ENCODE peak calls at places on chromosomes 16 and 17, in four cellular contexts. D is AG04450, S is fibroblast of villous mesenchyme, T is A549. J is an unnamed sample.

GRCh38 chr16:68296291-68296690 is 14.5 kb downstream of the SLC7A6OS start:
- DNase-seq in D (no peak), S (no peak), T (no peak), J (no peak)

GRCh38 chr16:81616321-81617020 is 162.6 kb upstream of the PLCG2 start:
- DNase-seq in D (no peak), S (peak; percentile 70), T (no peak), J (peak; percentile 64)

GRCh38 chr16:85114909-85115567 is 2.8 kb upstream of the CIBAR2 start:
- DNase-seq in D (peak; percentile 56), S (peak; percentile 88), T (peak; percentile 90), J (peak; percentile 81)

GRCh38 chr16:29909398-29909797 is 9.1 kb downstream of the ASPHD1 start:
- DNase-seq in D (no peak), S (peak; percentile 33), T (no peak), J (no peak)

GRCh38 chr16:21598676-21599157 is 660 bp upstream of the METTL9 start:
- DNase-seq in D (no peak), S (no peak), T (no peak), J (peak; percentile 14)

GRCh38 chr16:23145186-23145585 is 4.1 kb downstream of the USP31 start:
- DNase-seq in D (no peak), S (no peak), T (no peak), J (no peak)

GRCh38 chr16:30054959-30055553 is 10.5 kb upstream of the ALDOA start:
- DNase-seq in D (no peak), S (peak; percentile 28), T (peak; percentile 67), J (no peak)

GRCh38 chr17:49483588-49484509 is 11.2 kb upstream of the NGFR start:
- DNase-seq in D (no peak), S (no peak), T (no peak), J (no peak)

GRCh38 chr17:7889166-7889584 is 586 bp downstream of the CHD3 start:
- DNase-seq in D (peak; percentile 67), S (peak; percentile 96), T (peak; percentile 92), J (peak; percentile 94)

GRCh38 chr16:86899757-86900156 is 321.4 kb downstream of the FOXL1 start:
- DNase-seq in D (no peak), S (no peak), T (peak; percentile 18), J (peak; percentile 68)

GRCh38 chr17:74730491-74731346 is 6.3 kb upstream of the RAB37 start:
- DNase-seq in D (no peak), S (no peak), T (no peak), J (no peak)

GRCh38 chr16:46743232-46743719 is 4.9 kb downstream of the MYLK3 start:
- DNase-seq in D (no peak), S (peak; percentile 20), T (no peak), J (peak; percentile 29)

GRCh38 chr17:72462814-72463213 is 342.0 kb downstream of the SOX9 start:
- DNase-seq in D (no peak), S (no peak), T (peak; percentile 55), J (no peak)

GRCh38 chr16:70614208-70614951 is 32.0 kb upstream of the IL34 start:
- DNase-seq in D (no peak), S (peak; percentile 90), T (no peak), J (no peak)

GRCh38 chr16:28869201-28869600 is 5.6 kb downstream of the SH2B1 start:
- DNase-seq in D (no peak), S (no peak), T (no peak), J (no peak)

GRCh38 chr17:50708050-50709000 is 611 bp upstream of the ANKRD40 start:
- DNase-seq in D (no peak), S (peak; percentile 32), T (peak; percentile 44), J (peak; percentile 37)

GRCh38 chr17:55295411-55296170 is 30.8 kb downstream of the HLF start:
- DNase-seq in D (peak; percentile 7), S (peak; percentile 51), T (peak; percentile 68), J (peak; percentile 59)

GRCh38 chr16:30895592-30896202 is 717 bp upstream of the CTF1 start:
- DNase-seq in D (no peak), S (no peak), T (peak; percentile 32), J (peak; percentile 13)

GRCh38 chr17:33328129-33328528 is 35.0 kb upstream of the ASIC2 start:
- DNase-seq in D (no peak), S (peak; percentile 4), T (no peak), J (no peak)

GRCh38 chr17:494601-495195 is 142.1 kb upstream of the RPH3AL start:
- DNase-seq in D (no peak), S (no peak), T (no peak), J (no peak)

GRCh38 chr17:74846621-74847020 is 13.1 kb downstream of the GRIN2C start:
- DNase-seq in D (no peak), S (no peak), T (no peak), J (no peak)

GRCh38 chr16:67537270-67537635 is 8.6 kb downstream of the RIPOR1 start:
- DNase-seq in D (no peak), S (peak; percentile 46), T (no peak), J (no peak)

GRCh38 chr17:55167024-55167721 is 97.6 kb upstream of the HLF start:
- DNase-seq in D (no peak), S (no peak), T (no peak), J (no peak)

GRCh38 chr16:48136547-48137360 is 19.0 kb downstream of the ABCC12 start:
- DNase-seq in D (no peak), S (peak; percentile 27), T (no peak), J (peak; percentile 75)

GRCh38 chr17:45732926-45733505 is 51.1 kb upstream of the CRHR1 start:
- DNase-seq in D (no peak), S (no peak), T (no peak), J (no peak)

GRCh38 chr17:45425125-45425983 is 7.3 kb downstream of the ARHGAP27 start:
- DNase-seq in D (peak; percentile 50), S (peak; percentile 76), T (peak; percentile 97), J (peak; percentile 35)

GRCh38 chr16:31052131-31052530 is 18.8 kb downstream of the STX4 start:
- DNase-seq in D (peak; percentile 77), S (peak; percentile 97), T (peak; percentile 90), J (peak; percentile 91)

GRCh38 chr16:23145608-23146007 is 3.6 kb downstream of the USP31 start:
- DNase-seq in D (no peak), S (peak; percentile 61), T (peak; percentile 41), J (peak; percentile 79)

GRCh38 chr17:59487161-59487873 is 78.1 kb upstream of the DHX40 start:
- DNase-seq in D (no peak), S (no peak), T (no peak), J (no peak)

GRCh38 chr16:87178977-87179376 is 138.2 kb downstream of the C16orf95 start:
- DNase-seq in D (no peak), S (peak; percentile 62), T (no peak), J (peak; percentile 60)

GRCh38 chr16:55899857-55900256 is 24.7 kb upstream of the CES5A start:
- DNase-seq in D (no peak), S (no peak), T (no peak), J (no peak)

GRCh38 chr17:50206604-50207293 is 5.3 kb upstream of the COL1A1 start:
- DNase-seq in D (no peak), S (peak; percentile 86), T (no peak), J (peak; percentile 60)

GRCh38 chr17:29089601-29090044 is 46.7 kb downstream of the PIPOX start:
- DNase-seq in D (no peak), S (no peak), T (no peak), J (no peak)

GRCh38 chr17:6551909-6552768 is 4.2 kb downstream of the PITPNM3 start:
- DNase-seq in D (no peak), S (no peak), T (no peak), J (no peak)

GRCh38 chr16:5071681-5072333 is at the start of gene ALG1:
- DNase-seq in D (peak; percentile 63), S (peak; percentile 84), T (peak; percentile 89), J (peak; percentile 87)

GRCh38 chr16:12901204-12901596 is 198 bp upstream of the SHISA9 start:
- DNase-seq in D (no peak), S (no peak), T (no peak), J (no peak)

GRCh38 chr17:66755101-66755943 is 79.6 kb upstream of the CACNG5 start:
- DNase-seq in D (no peak), S (no peak), T (no peak), J (no peak)

GRCh38 chr17:80569936-80570335 is 25.3 kb downstream of the RPTOR start:
- DNase-seq in D (no peak), S (no peak), T (no peak), J (no peak)

GRCh38 chr16:81889896-81890634 is 111.0 kb downstream of the PLCG2 start:
- DNase-seq in D (peak; percentile 20), S (peak; percentile 71), T (peak; percentile 71), J (peak; percentile 70)

GRCh38 chr17:36755586-36755985 is 154.2 kb downstream of the MRM1 start:
- DNase-seq in D (no peak), S (no peak), T (peak; percentile 74), J (no peak)
- TF ChIP-seq CTCF in D (peak; percentile 29), S (peak; percentile 41), T (peak; percentile 56), J (peak; percentile 17)

DNA sequence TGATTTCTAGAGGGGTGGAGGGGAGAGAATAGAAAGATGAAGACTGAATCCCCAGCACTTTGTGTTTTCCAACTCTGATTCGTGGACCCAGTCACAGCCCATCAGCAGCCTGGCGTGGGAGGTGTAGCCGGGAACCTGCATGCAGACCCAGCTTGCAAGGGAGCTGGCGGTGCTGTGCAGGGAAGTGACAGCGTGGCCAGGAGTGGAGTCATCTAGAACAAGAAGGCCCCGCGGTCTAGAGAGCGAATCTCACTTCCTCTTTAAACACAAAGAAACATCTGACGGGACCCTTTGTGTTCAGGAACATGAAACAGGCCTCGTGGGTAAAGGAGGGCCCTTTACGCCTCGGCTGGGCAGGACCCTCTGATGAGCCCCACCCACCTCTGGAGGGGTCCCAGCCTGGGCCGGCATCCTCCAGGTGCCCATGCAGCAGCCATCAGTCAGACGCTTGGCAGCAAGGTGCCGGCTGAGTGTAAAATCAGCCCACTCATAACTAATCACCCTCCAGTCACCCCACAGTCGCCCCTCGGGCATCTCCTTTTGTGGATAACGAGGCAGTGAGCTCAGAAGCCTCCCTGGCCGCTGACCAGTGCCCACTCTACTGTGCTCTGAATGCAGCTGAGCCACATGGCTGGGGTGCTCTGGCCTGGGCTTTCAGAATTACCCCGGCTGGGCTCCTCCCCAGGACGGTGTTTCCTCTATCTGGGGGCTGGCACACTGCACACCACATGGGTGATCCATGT is 4.4 kb downstream of the SNAI3 start:
- DNase-seq in D (no peak), S (no peak), T (no peak), J (no peak)
- H3K4me3 ChIP-seq in D (no peak overlapping the region), S (no peak overlapping the region), T (no peak overlapping the region), J (no peak overlapping the region)

GRCh38 chr17:17985555-17985954 is 12.9 kb downstream of the DRC3 start:
- DNase-seq in D (no peak), S (no peak), T (peak; percentile 29), J (no peak)
- TF ChIP-seq CTCF in D (peak; percentile 39), S (peak; percentile 39), T (peak; percentile 28), J (peak; percentile 16)

GRCh38 chr17:19975601-19976000 is 2.0 kb downstream of the AKAP10 start:
- DNase-seq in D (no peak), S (no peak), T (no peak), J (no peak)
- H3K4me3 ChIP-seq in D (no peak overlapping the region), S (peak overlapping the region; percentile 83), T (no peak overlapping the region), J (no peak overlapping the region)

GRCh38 chr17:63445571-63446217 is 412 bp downstream of the CYB561 start:
- DNase-seq in D (no peak), S (peak; percentile 42), T (peak; percentile 76), J (peak; percentile 32)

GRCh38 chr17:63445065-63445464 is 1.0 kb downstream of the CYB561 start:
- DNase-seq in D (no peak), S (no peak), T (no peak), J (no peak)

GRCh38 chr17:63447688-63448005 is 1.5 kb upstream of the CYB561 start:
- DNase-seq in D (no peak), S (no peak), T (no peak), J (peak; percentile 75)

GRCh38 chr17:63446981-63447687 is 1.0 kb upstream of the CYB561 start:
- DNase-seq in D (no peak), S (no peak), T (no peak), J (peak; percentile 68)

GRCh38 chr17:63446218-63446980 is at the start of gene CYB561:
- DNase-seq in D (no peak), S (peak; percentile 52), T (peak; percentile 81), J (peak; percentile 54)
- TF ChIP-seq CTCF in D (no peak), S (peak; percentile 8), T (no peak), J (peak; percentile 27)

J was measured in fibroblast of the aortic adventitia.